ENCODE peak calls at places on chromosomes 2 and 18, in eight cellular contexts. O, M, P, D, X, Q, Z and B are unnamed samples.

GRCh38 chr2:86570069-86570468 is 6.8 kb upstream of the CHMP3 start:
- DNase-seq in X (no peak), M (no peak), Q (peak; percentile 16), O (no peak), P (no peak), Z (no peak), D (no peak), B (no peak)

GRCh38 chr2:192146069-192147006 is 48.4 kb downstream of the TMEFF2 start:
- DNase-seq in Z (no peak), X (no peak), Q (peak; percentile 62), M (no peak), P (no peak), D (no peak), O (no peak), B (no peak)

GRCh38 chr2:184444623-184445223 is 153.6 kb upstream of the ZNF804A start:
- DNase-seq in P (no peak), D (no peak), X (no peak), Z (no peak), Q (no peak), M (no peak), O (no peak), B (no peak)

GRCh38 chr2:230706053-230706498 is 6.6 kb upstream of the CAB39 start:
- DNase-seq in M (no peak), Z (no peak), Q (no peak), P (no peak), D (no peak), O (no peak), X (peak; percentile 83), B (peak; percentile 63)

GRCh38 chr2:178426388-178426787 is 24.6 kb downstream of the PRKRA start:
- DNase-seq in O (no peak), D (no peak), Z (no peak), Q (peak; percentile 26), X (no peak), M (no peak), P (no peak), B (no peak)

GRCh38 chr2:70258532-70258875 is 567 bp downstream of the PCYOX1 start:
- DNase-seq in D (peak; percentile 20), O (peak; percentile 85), Z (peak; percentile 77), P (peak; percentile 82), Q (peak; percentile 77), X (peak; percentile 70), M (no peak), B (no peak)

GRCh38 chr2:23636412-23636811 is 251.4 kb downstream of the KLHL29 start:
- DNase-seq in O (peak; percentile 45), X (no peak), D (no peak), M (no peak), Q (peak; percentile 31), P (peak; percentile 40), Z (peak; percentile 60), B (no peak)

GRCh38 chr2:217047209-217047998 is 187.5 kb upstream of the TNP1 start:
- DNase-seq in D (no peak), Z (no peak), O (no peak), Q (no peak), X (no peak), P (no peak), M (no peak), B (no peak)

GRCh38 chr18:52341617-52342381 is 1.8 kb downstream of the DCC start:
- DNase-seq in O (no peak), P (no peak), Z (no peak), D (peak; percentile 13), X (no peak), Q (no peak), M (no peak), B (no peak)

GRCh38 chr2:120398961-120399888 is 53.3 kb downstream of the INHBB start:
- DNase-seq in D (no peak), O (no peak), P (no peak), Q (no peak), M (no peak), Z (no peak), X (no peak), B (peak; percentile 77)

GRCh38 chr2:151289972-151290335 is 486 bp upstream of the NMI start:
- DNase-seq in M (no peak), Z (peak; percentile 60), D (peak; percentile 20), Q (peak; percentile 58), X (peak; percentile 35), O (peak; percentile 28), P (peak; percentile 75), B (peak; percentile 23)

GRCh38 chr2:207614824-207615223 is 10.4 kb downstream of the METTL21A start:
- DNase-seq in Q (no peak), Z (no peak), X (no peak), M (no peak), D (no peak), P (no peak), O (no peak), B (no peak)

GRCh38 chr2:31729442-31730092 is 148.8 kb upstream of the SRD5A2 start:
- DNase-seq in P (peak; percentile 51), Q (peak; percentile 2), Z (no peak), X (no peak), M (peak; percentile 4), D (no peak), O (no peak), B (no peak)

GRCh38 chr2:34012728-34013302 is 413.7 kb upstream of the FAM98A start:
- DNase-seq in D (no peak), P (peak; percentile 70), O (peak; percentile 21), Z (no peak), Q (peak; percentile 21), M (no peak), X (peak; percentile 34), B (peak; percentile 52)

GRCh38 chr2:148812306-148812705 is 62.7 kb upstream of the KIF5C start:
- DNase-seq in Z (no peak), X (no peak), Q (peak; percentile 92), M (no peak), O (peak; percentile 33), D (no peak), P (no peak), B (no peak)

GRCh38 chr2:76599732-76600368 is 889.1 kb upstream of the GCFC2 start:
- DNase-seq in O (no peak), D (peak; percentile 53), P (peak; percentile 87), X (peak; percentile 36), M (no peak), Q (peak; percentile 81), Z (peak; percentile 18), B (peak; percentile 10)

GRCh38 chr2:194176134-194176533 is 1480.9 kb upstream of the SLC39A10 start:
- DNase-seq in P (no peak), Z (no peak), Q (no peak), M (no peak), X (no peak), O (no peak), D (no peak), B (no peak)

GRCh38 chr2:98455494-98455976 is 10.9 kb downstream of the INPP4A start:
- DNase-seq in O (no peak), Q (no peak), D (peak; percentile 41), P (peak; percentile 66), X (no peak), Z (no peak), M (no peak), B (no peak)

GRCh38 chr18:73520229-73520628 is 627.4 kb downstream of the FBXO15 start:
- DNase-seq in X (no peak), O (no peak), D (no peak), Z (no peak), P (no peak), Q (no peak), M (no peak), B (no peak)
- TF ChIP-seq CTCF in X (no peak), O (peak; percentile 14), D (no peak), Z (no peak), P (no peak), Q (no peak), M (peak; percentile 14), B (no peak)

DNA sequence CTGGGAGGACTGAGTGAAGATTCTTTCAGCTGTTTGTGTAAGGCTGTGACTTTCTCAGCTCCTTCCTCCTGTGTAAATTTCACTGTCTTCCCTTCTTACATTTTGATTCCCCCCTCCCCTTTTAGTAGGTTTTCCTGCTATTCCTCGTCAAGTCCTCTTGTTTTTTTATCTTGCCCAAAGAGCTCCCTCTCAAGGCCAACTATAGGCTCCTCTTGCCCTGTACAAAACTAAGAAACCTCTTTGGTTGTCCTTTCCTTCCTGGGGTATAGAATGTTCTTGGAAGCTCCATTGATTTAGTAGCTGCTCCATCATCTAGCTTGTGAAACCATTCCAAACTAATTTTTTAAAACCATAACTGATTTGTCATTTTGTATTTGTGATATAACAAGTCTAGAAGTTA is 7.3 kb downstream of the CCDC121 start:
- DNase-seq in D (no peak), O (no peak), Z (no peak), M (no peak), X (no peak), P (no peak), Q (no peak), B (no peak)
- TF ChIP-seq CTCF in D (no peak), O (no peak), Z (no peak), M (no peak), X (no peak), P (no peak), Q (no peak), B (no peak)

DNA sequence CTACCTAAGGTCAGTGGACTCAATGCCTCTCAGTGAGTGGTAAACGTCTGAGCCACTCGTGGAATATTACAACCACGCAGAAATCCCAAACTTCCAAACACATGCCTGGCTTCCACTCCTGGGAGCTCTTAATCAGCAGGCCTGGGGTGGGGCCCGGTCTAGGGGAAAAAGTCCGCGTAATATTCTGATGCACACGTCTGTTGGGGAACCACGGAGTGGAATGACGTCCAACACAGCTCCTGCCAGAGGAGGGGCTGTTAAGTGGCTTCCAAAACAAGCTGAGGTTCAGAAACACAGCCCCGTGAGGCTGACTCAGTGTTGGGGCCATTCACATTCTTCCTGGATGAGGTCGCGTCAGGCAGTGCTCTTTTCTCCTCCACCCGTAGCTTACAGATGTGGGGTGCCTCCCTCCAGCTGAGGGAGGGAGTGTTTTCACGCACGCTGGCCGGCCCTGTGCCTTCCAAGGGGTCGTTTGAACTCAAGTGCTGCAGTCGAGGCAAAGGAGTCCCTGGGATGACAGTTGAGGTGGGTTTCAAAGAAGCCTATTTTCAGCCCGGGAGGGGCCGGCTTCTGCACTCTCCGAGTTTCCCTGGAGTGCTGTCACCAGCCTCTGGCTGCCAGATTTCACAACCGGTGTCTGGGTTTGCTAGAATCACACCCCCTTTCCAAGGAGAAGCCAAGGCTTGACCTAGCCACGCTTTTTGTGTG is 73.1 kb downstream of the ACKR3 start:
- DNase-seq in X (peak; percentile 58), Z (peak; percentile 91), M (peak; percentile 89), O (peak; percentile 86), Q (peak; percentile 98), P (no peak), D (no peak), B (no peak)
- TF ChIP-seq CTCF in X (no peak), Z (no peak), M (no peak), O (no peak), Q (no peak), P (no peak), D (no peak), B (no peak)

GRCh38 chr2:2755990-2756389 is 424.9 kb upstream of the MYT1L start:
- DNase-seq in D (no peak), M (no peak), X (no peak), Z (no peak), Q (no peak), P (no peak), O (no peak), B (no peak)
- TF ChIP-seq CTCF in D (no peak), M (no peak), X (no peak), Z (no peak), Q (no peak), P (no peak), O (no peak), B (no peak)

GRCh38 chr2:219836647-219837177 is 209.3 kb downstream of the SLC4A3 start:
- DNase-seq in Z (no peak), M (no peak), Q (peak; percentile 29), X (no peak), O (no peak), P (peak; percentile 48), D (no peak), B (peak; percentile 20)
- TF ChIP-seq CTCF in Z (peak; percentile 22), M (peak; percentile 27), Q (peak; percentile 41), X (no peak), O (peak; percentile 62), P (peak; percentile 59), D (peak; percentile 13), B (no peak)